ENCODE peak calls at places on chromosomes 2 and 18, in five cellular contexts. One of them, this sample, is unnamed. For H3K4me1, the result is how much of the 10 kb centered on the place peaks cover.

GRCh38 chr2:42846932-42847595 is 54.7 kb upstream of the HAAO start:
- DNase-seq in HepG2: no peak
- DNase-seq in GM23338: no peak
- DNase-seq in HCT116: no peak
- DNase-seq in IMR-90: no peak
- DNase-seq in this sample: no peak

GRCh38 chr2:218860950-218861381 is 1.4 kb downstream of the WNT6 start:
- DNase-seq in HCT116: peak
- DNase-seq in GM23338: peak
- DNase-seq in IMR-90: peak
- DNase-seq in HepG2: peak
- DNase-seq in this sample: peak

GRCh38 chr2:97788986-97789644 is 75.7 kb downstream of the ZAP70 start:
- DNase-seq in GM23338: no peak
- DNase-seq in HCT116: no peak
- DNase-seq in IMR-90: no peak
- DNase-seq in HepG2: no peak
- DNase-seq in this sample: no peak

GRCh38 chr2:161423351-161424178 is 7.5 kb downstream of the TBR1 start:
- DNase-seq in HCT116: no peak
- DNase-seq in GM23338: peak
- DNase-seq in IMR-90: no peak
- DNase-seq in HepG2: no peak
- DNase-seq in this sample: peak

GRCh38 chr2:85425588-85425987 is 7.1 kb downstream of the SH2D6 start:
- DNase-seq in HCT116: no peak
- DNase-seq in GM23338: no peak
- DNase-seq in IMR-90: no peak
- DNase-seq in HepG2: no peak
- DNase-seq in this sample: no peak

GRCh38 chr18:74990563-74991081 is 218.3 kb downstream of the PTGR3 start:
- DNase-seq in IMR-90: peak
- DNase-seq in HCT116: no peak
- DNase-seq in GM23338: no peak
- DNase-seq in HepG2: no peak
- DNase-seq in this sample: no peak

GRCh38 chr2:173764094-173764493 is 201.1 kb downstream of the SP3 start:
- DNase-seq in HCT116: no peak
- DNase-seq in HepG2: no peak
- DNase-seq in GM23338: no peak
- DNase-seq in IMR-90: no peak
- DNase-seq in this sample: no peak

GRCh38 chr2:45237128-45237527 is 227.9 kb upstream of the SIX2 start:
- DNase-seq in HCT116: no peak
- DNase-seq in GM23338: no peak
- DNase-seq in IMR-90: peak
- DNase-seq in HepG2: no peak
- DNase-seq in this sample: no peak

GRCh38 chr2:10610213-10610892 is 79.4 kb downstream of the NOL10 start:
- DNase-seq in HepG2: no peak
- DNase-seq in GM23338: no peak
- DNase-seq in IMR-90: no peak
- DNase-seq in HCT116: no peak
- DNase-seq in this sample: peak

GRCh38 chr2:154700142-154700541 is 1.6 kb downstream of the KCNJ3 start:
- DNase-seq in HepG2: no peak
- DNase-seq in HCT116: no peak
- DNase-seq in IMR-90: no peak
- DNase-seq in GM23338: peak
- DNase-seq in this sample: no peak

GRCh38 chr2:1674276-1674675 is 70.0 kb downstream of the PXDN start:
- DNase-seq in HCT116: no peak
- DNase-seq in IMR-90: no peak
- DNase-seq in HepG2: no peak
- DNase-seq in GM23338: no peak
- DNase-seq in this sample: no peak
- H3K4me1 ChIP-seq in HCT116: under half
- H3K4me1 ChIP-seq in IMR-90: under half
- H3K4me1 ChIP-seq in HepG2: under half
- H3K4me1 ChIP-seq in GM23338: under half
- H3K4me1 ChIP-seq in this sample: under half

DNA sequence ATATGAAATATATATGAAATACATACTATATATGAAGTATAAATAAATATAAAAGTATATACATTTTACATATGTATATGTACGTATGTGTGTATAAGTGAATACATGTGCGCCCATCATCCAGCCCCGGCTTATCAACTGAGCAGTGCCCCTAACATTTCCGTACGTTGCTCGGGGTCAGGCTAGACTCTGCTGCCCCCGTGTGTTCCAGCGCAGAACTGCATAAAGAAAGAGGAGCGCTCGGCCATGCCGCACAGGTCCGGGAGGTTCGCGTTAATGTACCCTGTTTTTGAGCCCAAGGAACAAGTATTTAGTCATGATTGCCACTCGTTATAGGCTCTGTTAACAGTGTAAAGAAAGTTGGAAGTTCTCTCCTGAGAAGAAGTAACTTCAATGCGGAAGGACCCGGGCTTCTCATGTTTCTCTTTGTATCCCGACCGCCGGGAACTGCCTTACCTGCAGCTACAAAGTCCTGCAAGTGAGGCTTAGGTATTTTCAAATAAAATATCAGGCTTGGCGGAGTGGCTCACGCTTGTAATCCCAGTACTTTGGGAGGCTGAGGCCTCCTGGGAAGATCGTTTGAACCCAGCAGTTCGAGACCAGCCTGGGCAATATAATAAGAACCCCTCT is 55.7 kb downstream of the CD8B2 start:
- DNase-seq in GM23338: peak
- DNase-seq in HCT116: peak
- DNase-seq in IMR-90: peak
- DNase-seq in HepG2: peak
- DNase-seq in this sample: peak
- H2AFZ ChIP-seq in GM23338: peak
- H2AFZ ChIP-seq in HCT116: peak
- H2AFZ ChIP-seq in IMR-90: peak
- H2AFZ ChIP-seq in HepG2: no peak
- H2AFZ ChIP-seq in this sample: peak

GRCh38 chr2:207531024-207531411 is 1.3 kb downstream of the CREB1 start:
- DNase-seq in GM23338: no peak
- DNase-seq in HCT116: no peak
- DNase-seq in IMR-90: no peak
- DNase-seq in HepG2: no peak
- DNase-seq in this sample: no peak
- H3K4me1 ChIP-seq in GM23338: under half
- H3K4me1 ChIP-seq in HCT116: under half
- H3K4me1 ChIP-seq in IMR-90: under half
- H3K4me1 ChIP-seq in HepG2: under half
- H3K4me1 ChIP-seq in this sample: under half

DNA sequence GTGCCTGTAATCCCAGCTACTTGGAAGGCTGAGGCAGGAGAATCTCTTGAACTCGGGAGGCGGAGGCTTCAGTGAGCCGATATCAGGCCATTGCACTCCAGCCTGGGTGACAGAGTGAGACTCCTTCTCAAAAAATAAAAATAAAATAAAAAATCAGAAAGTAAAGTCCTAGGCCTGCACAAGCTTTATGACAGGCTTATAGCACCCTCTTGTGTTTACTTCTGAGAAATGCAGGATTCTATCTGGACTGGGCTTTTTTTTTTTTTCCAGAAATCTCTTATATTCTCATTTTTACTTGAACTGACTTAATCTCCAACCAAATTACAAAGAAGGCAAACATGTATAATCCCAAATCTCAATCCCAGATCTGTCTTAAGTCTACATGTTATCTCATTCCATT is 26.1 kb upstream of the REG3G start:
- DNase-seq in HCT116: no peak
- DNase-seq in IMR-90: no peak
- DNase-seq in HepG2: no peak
- DNase-seq in GM23338: peak
- DNase-seq in this sample: peak
- H2AFZ ChIP-seq in HCT116: no peak
- H2AFZ ChIP-seq in IMR-90: no peak
- H2AFZ ChIP-seq in HepG2: no peak
- H2AFZ ChIP-seq in GM23338: no peak
- H2AFZ ChIP-seq in this sample: no peak

GRCh38 chr18:37435150-37435872 is 130.3 kb downstream of the CELF4 start:
- DNase-seq in HCT116: no peak
- DNase-seq in HepG2: no peak
- DNase-seq in IMR-90: no peak
- DNase-seq in GM23338: no peak
- DNase-seq in this sample: no peak
- H3K4me1 ChIP-seq in HCT116: under half
- H3K4me1 ChIP-seq in HepG2: under half
- H3K4me1 ChIP-seq in IMR-90: under half
- H3K4me1 ChIP-seq in GM23338: under half
- H3K4me1 ChIP-seq in this sample: under half

GRCh38 chr2:158297606-158298005 is 158.9 kb downstream of the CCDC148 start:
- DNase-seq in HepG2: no peak
- DNase-seq in GM23338: no peak
- DNase-seq in IMR-90: no peak
- DNase-seq in HCT116: no peak
- DNase-seq in this sample: no peak
- H2AFZ ChIP-seq in HepG2: no peak
- H2AFZ ChIP-seq in GM23338: no peak
- H2AFZ ChIP-seq in IMR-90: no peak
- H2AFZ ChIP-seq in HCT116: no peak
- H2AFZ ChIP-seq in this sample: no peak

GRCh38 chr2:191158751-191159150 is 8.0 kb upstream of the STAT4 start:
- DNase-seq in HCT116: no peak
- DNase-seq in HepG2: no peak
- DNase-seq in GM23338: no peak
- DNase-seq in IMR-90: no peak
- DNase-seq in this sample: no peak

GRCh38 chr2:191152841-191153240 is 2.0 kb upstream of the STAT4 start:
- DNase-seq in HepG2: no peak
- DNase-seq in HCT116: no peak
- DNase-seq in GM23338: no peak
- DNase-seq in IMR-90: peak
- DNase-seq in this sample: no peak

GRCh38 chr2:191155608-191156071 is 4.8 kb upstream of the STAT4 start:
- DNase-seq in GM23338: no peak
- DNase-seq in IMR-90: peak
- DNase-seq in HCT116: peak
- DNase-seq in HepG2: no peak
- DNase-seq in this sample: peak

GRCh38 chr2:191158179-191158578 is 7.4 kb upstream of the STAT4 start:
- DNase-seq in HepG2: no peak
- DNase-seq in HCT116: no peak
- DNase-seq in IMR-90: no peak
- DNase-seq in GM23338: no peak
- DNase-seq in this sample: no peak
- H3K4me1 ChIP-seq in HepG2: under half
- H3K4me1 ChIP-seq in HCT116: under half
- H3K4me1 ChIP-seq in IMR-90: under half
- H3K4me1 ChIP-seq in GM23338: under half
- H3K4me1 ChIP-seq in this sample: under half

This sample was measured in hepatocyte.